ENCODE peak calls at places on chromosomes 4 and X, in six cellular contexts. One of them, this sample, is unnamed. For H3K4me1, the result is how much of the 10 kb centered on the place peaks cover.

GRCh38 chr4:112183252-112183651 is 38.0 kb downstream of the FAM241A start:
- DNase-seq in breast epithelium: no peak
- DNase-seq in SK-N-SH: no peak
- DNase-seq in H1: no peak
- DNase-seq in sigmoid colon: no peak
- DNase-seq in prostate gland: no peak
- DNase-seq in this sample: no peak

GRCh38 chr4:108240356-108240755 is 71.6 kb upstream of the LEF1 start:
- DNase-seq in breast epithelium: no peak
- DNase-seq in SK-N-SH: no peak
- DNase-seq in H1: no peak
- DNase-seq in sigmoid colon: no peak
- DNase-seq in prostate gland: no peak
- DNase-seq in this sample: no peak

GRCh38 chrX:45757272-45757671 is 556.6 kb upstream of the DIPK2B start:
- DNase-seq in breast epithelium: no peak
- DNase-seq in SK-N-SH: no peak
- DNase-seq in H1: no peak
- DNase-seq in sigmoid colon: no peak
- DNase-seq in prostate gland: no peak
- DNase-seq in this sample: no peak

GRCh38 chr4:184370711-184371389 is 103.5 kb downstream of the IRF2 start:
- DNase-seq in breast epithelium: no peak
- DNase-seq in SK-N-SH: no peak
- DNase-seq in H1: no peak
- DNase-seq in sigmoid colon: no peak
- DNase-seq in prostate gland: no peak
- DNase-seq in this sample: no peak

GRCh38 chr4:26911254-26911653 is 50.6 kb downstream of the STIM2 start:
- DNase-seq in breast epithelium: no peak
- DNase-seq in SK-N-SH: no peak
- DNase-seq in H1: no peak
- DNase-seq in sigmoid colon: no peak
- DNase-seq in prostate gland: no peak
- DNase-seq in this sample: no peak

GRCh38 chr4:108149588-108150380 is 18.9 kb downstream of the LEF1 start:
- DNase-seq in breast epithelium: no peak
- DNase-seq in SK-N-SH: no peak
- DNase-seq in H1: no peak
- DNase-seq in sigmoid colon: no peak
- DNase-seq in prostate gland: no peak
- DNase-seq in this sample: no peak

GRCh38 chrX:86033385-86033784 is 14.0 kb downstream of the CHM start:
- DNase-seq in breast epithelium: no peak
- DNase-seq in SK-N-SH: no peak
- DNase-seq in H1: no peak
- DNase-seq in sigmoid colon: no peak
- DNase-seq in prostate gland: no peak
- DNase-seq in this sample: no peak

GRCh38 chr4:48635310-48635709 is 144.8 kb downstream of the FRYL start:
- DNase-seq in breast epithelium: no peak
- DNase-seq in SK-N-SH: no peak
- DNase-seq in H1: no peak
- DNase-seq in sigmoid colon: no peak
- DNase-seq in prostate gland: no peak
- DNase-seq in this sample: no peak

GRCh38 chrX:152817082-152817744 is 13.3 kb downstream of the CETN2 start:
- DNase-seq in breast epithelium: no peak
- DNase-seq in SK-N-SH: peak
- DNase-seq in H1: no peak
- DNase-seq in sigmoid colon: no peak
- DNase-seq in prostate gland: no peak
- DNase-seq in this sample: peak

GRCh38 chr4:185358514-185359433 is 37.0 kb downstream of the LRP2BP start:
- DNase-seq in breast epithelium: no peak
- DNase-seq in SK-N-SH: no peak
- DNase-seq in H1: no peak
- DNase-seq in sigmoid colon: no peak
- DNase-seq in prostate gland: peak
- DNase-seq in this sample: no peak

DNA sequence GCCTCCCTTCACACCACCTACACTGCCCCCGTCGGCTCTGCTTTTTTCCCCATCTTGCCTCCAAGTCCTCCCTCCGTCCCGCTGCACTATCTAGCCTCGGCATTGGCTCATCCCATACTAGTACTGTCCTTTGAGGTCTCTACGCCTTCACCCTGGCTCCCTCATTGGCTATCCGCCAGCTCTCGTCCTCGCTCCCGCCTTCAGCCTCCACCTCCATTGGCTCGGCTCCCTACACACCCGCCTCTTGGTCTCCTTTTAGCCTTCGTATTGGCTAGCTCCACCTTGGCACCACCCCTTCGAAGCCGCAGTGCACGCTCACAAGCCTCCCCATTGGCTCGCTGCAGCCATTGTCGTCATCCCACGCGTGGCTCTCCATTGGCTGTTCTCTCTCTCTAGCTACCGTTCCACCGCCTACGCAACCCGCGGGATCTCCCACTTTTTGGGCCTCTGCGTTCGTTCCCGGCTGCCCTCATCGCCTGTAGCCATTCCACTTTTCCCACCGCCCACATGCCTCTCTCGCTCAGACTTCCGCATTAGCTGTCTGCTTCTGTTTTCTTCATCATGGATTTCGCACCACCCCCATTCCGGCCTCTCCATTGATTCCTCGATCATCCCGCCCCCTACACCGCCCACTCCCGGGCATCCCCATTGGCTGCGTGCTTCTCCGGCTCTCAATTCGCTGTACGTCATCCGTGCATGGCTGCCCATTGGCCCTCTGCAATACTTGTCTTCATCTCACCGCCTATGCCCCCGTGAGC is 404 bp upstream of the PPP1R3F start:
- DNase-seq in breast epithelium: peak
- DNase-seq in SK-N-SH: peak
- DNase-seq in H1: peak
- DNase-seq in sigmoid colon: peak
- DNase-seq in prostate gland: peak
- DNase-seq in this sample: peak
- TF ChIP-seq POLR2AphosphoS5 in breast epithelium: peak
- TF ChIP-seq POLR2AphosphoS5 in SK-N-SH: peak
- TF ChIP-seq POLR2AphosphoS5 in H1: peak
- TF ChIP-seq POLR2AphosphoS5 in sigmoid colon: peak
- TF ChIP-seq POLR2AphosphoS5 in prostate gland: peak
- TF ChIP-seq POLR2AphosphoS5 in this sample: peak

DNA sequence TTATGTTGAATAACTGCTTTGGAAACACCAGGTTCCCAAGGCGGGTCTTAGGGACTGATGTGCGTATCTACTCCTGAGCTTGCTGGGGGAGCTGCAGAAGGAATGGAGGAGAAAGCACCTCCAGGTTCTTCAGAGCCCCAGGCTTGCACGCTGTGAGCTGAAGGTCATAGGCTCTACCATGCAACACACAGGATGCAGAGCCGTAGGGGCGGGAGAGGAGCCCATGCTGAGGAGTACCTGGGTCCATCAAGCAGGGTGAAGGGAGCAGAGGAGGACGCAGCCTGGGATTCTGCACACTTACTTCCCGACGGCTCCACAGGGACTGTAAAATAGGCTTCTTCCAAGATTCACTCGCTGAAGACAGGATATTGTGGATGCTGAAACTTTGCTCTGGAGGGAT is 426.5 kb upstream of the FRG1 start:
- DNase-seq in breast epithelium: no peak
- DNase-seq in SK-N-SH: no peak
- DNase-seq in H1: no peak
- DNase-seq in sigmoid colon: no peak
- DNase-seq in prostate gland: no peak
- DNase-seq in this sample: no peak
- H3K4me1 ChIP-seq in breast epithelium: under half
- H3K4me1 ChIP-seq in SK-N-SH: under half
- H3K4me1 ChIP-seq in H1: under half
- H3K4me1 ChIP-seq in sigmoid colon: under half
- H3K4me1 ChIP-seq in prostate gland: under half
- H3K4me1 ChIP-seq in this sample: under half

DNA sequence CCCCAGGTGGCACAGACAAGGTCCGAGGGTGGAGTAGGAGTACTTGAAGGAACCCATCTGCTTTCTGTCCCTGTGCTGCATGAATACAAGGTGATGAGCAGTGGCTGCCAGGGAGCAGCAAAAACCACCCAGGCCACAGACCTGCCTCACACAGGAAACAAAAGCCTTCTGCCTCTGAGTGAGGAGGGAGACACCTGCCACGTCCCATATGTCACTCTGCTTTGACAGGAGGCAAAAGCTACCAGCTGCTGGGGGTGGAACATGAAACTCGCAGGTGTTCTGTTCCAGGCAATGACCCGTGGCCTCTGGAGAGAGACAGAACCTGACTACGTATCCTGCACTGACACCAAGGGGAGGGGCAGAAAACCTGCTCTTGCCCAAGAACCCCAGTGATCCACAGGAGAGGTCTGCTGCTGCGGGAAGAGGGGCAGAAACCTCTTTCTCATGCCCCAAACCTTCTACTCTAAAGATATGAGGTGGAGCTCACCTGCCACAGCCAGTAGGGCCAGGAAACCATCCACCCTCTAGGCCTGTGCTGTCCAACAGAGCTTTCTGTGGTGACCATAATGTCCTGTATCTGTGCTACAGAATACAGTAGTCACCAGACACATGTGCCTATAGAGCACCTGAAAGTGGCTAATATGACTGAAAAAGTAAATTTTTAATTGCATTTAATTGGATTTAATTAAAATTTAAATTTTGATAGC is 172.9 kb downstream of the PRDM5 start:
- DNase-seq in breast epithelium: no peak
- DNase-seq in SK-N-SH: no peak
- DNase-seq in H1: no peak
- DNase-seq in sigmoid colon: no peak
- DNase-seq in prostate gland: no peak
- DNase-seq in this sample: peak
- H3K27ac ChIP-seq in breast epithelium: no peak
- H3K27ac ChIP-seq in SK-N-SH: no peak
- H3K27ac ChIP-seq in H1: no peak
- H3K27ac ChIP-seq in sigmoid colon: no peak
- H3K27ac ChIP-seq in prostate gland: no peak
- H3K27ac ChIP-seq in this sample: no peak

GRCh38 chr4:76958891-76959290 is 9.3 kb downstream of the SEPTIN11 start:
- DNase-seq in breast epithelium: no peak
- DNase-seq in SK-N-SH: no peak
- DNase-seq in H1: no peak
- DNase-seq in sigmoid colon: no peak
- DNase-seq in prostate gland: no peak
- DNase-seq in this sample: no peak

GRCh38 chr4:76954489-76954888 is 4.9 kb downstream of the SEPTIN11 start:
- DNase-seq in breast epithelium: no peak
- DNase-seq in SK-N-SH: peak
- DNase-seq in H1: no peak
- DNase-seq in sigmoid colon: no peak
- DNase-seq in prostate gland: no peak
- DNase-seq in this sample: no peak

GRCh38 chr4:76955187-76955586 is 5.6 kb downstream of the SEPTIN11 start:
- DNase-seq in breast epithelium: no peak
- DNase-seq in SK-N-SH: no peak
- DNase-seq in H1: no peak
- DNase-seq in sigmoid colon: no peak
- DNase-seq in prostate gland: no peak
- DNase-seq in this sample: no peak

GRCh38 chr4:76960014-76960413 is 10.5 kb downstream of the SEPTIN11 start:
- DNase-seq in breast epithelium: no peak
- DNase-seq in SK-N-SH: no peak
- DNase-seq in H1: no peak
- DNase-seq in sigmoid colon: no peak
- DNase-seq in prostate gland: no peak
- DNase-seq in this sample: no peak

GRCh38 chr4:76956961-76957738 is 7.6 kb downstream of the SEPTIN11 start:
- DNase-seq in breast epithelium: no peak
- DNase-seq in SK-N-SH: no peak
- DNase-seq in H1: no peak
- DNase-seq in sigmoid colon: no peak
- DNase-seq in prostate gland: no peak
- DNase-seq in this sample: peak
- TF ChIP-seq POLR2AphosphoS5 in breast epithelium: no peak
- TF ChIP-seq POLR2AphosphoS5 in SK-N-SH: no peak
- TF ChIP-seq POLR2AphosphoS5 in H1: no peak
- TF ChIP-seq POLR2AphosphoS5 in sigmoid colon: no peak
- TF ChIP-seq POLR2AphosphoS5 in prostate gland: no peak
- TF ChIP-seq POLR2AphosphoS5 in this sample: no peak

This sample was measured in transverse colon.